ENCODE peak calls at places on chromosome 13, in nine cellular contexts. P, D, U, L, Z, I, B, M and A are unnamed samples.

GRCh38 chr13:76043882-76044281 is 407.8 kb downstream of the LMO7 start:
- DNase-seq in L (no peak), D (no peak), M (no peak), U (no peak), P (no peak), I (no peak), B (no peak), Z (no peak), A (no peak)

GRCh38 chr13:53001444-53001843 is 27.2 kb upstream of the OLFM4 start:
- DNase-seq in D (no peak), P (no peak), L (no peak), Z (no peak), U (no peak), I (no peak), M (no peak), B (no peak), A (no peak)

GRCh38 chr13:84641491-84641890 is 759.2 kb upstream of the SLITRK1 start:
- DNase-seq in D (no peak), P (no peak), U (no peak), Z (no peak), L (peak; percentile 32), B (no peak), I (no peak), M (no peak), A (no peak)

GRCh38 chr13:97629601-97630272 is 195.8 kb downstream of the RAP2A start:
- DNase-seq in B (no peak), U (no peak), M (no peak), D (no peak), P (no peak), I (no peak), L (no peak), Z (no peak), A (no peak)

GRCh38 chr13:97235549-97236206 is 13.5 kb downstream of the MBNL2 start:
- DNase-seq in I (no peak), M (no peak), U (no peak), P (peak; percentile 71), D (no peak), Z (no peak), L (no peak), B (no peak), A (no peak)

GRCh38 chr13:33367931-33368330 is 82.4 kb upstream of the STARD13 start:
- DNase-seq in L (no peak), B (no peak), U (no peak), Z (no peak), P (no peak), D (no peak), M (no peak), I (no peak), A (no peak)

GRCh38 chr13:72851678-72852014 is 69.7 kb downstream of the PIBF1 start:
- DNase-seq in M (no peak), B (no peak), D (no peak), I (no peak), L (no peak), U (no peak), Z (no peak), P (no peak), A (no peak)

GRCh38 chr13:99278199-99278598 is 20.0 kb upstream of the GPR18 start:
- DNase-seq in I (no peak), P (no peak), Z (no peak), U (no peak), M (no peak), B (no peak), D (no peak), L (no peak), A (no peak)

GRCh38 chr13:29763426-29764180 is 86.8 kb downstream of the UBL3 start:
- DNase-seq in D (no peak), L (no peak), Z (no peak), P (no peak), U (no peak), M (no peak), I (no peak), B (no peak), A (no peak)

GRCh38 chr13:108929532-108929931 is 300.1 kb downstream of the MYO16 start:
- DNase-seq in Z (no peak), P (no peak), I (no peak), L (no peak), M (no peak), D (no peak), U (no peak), B (no peak), A (no peak)

GRCh38 chr13:29581666-29582065 is 13.8 kb downstream of the SLC7A1 start:
- DNase-seq in B (no peak), Z (no peak), L (no peak), M (peak; percentile 5), U (no peak), I (no peak), D (no peak), P (no peak), A (no peak)

GRCh38 chr13:81184556-81185265 is 843.8 kb upstream of the SPRY2 start:
- DNase-seq in L (no peak), U (no peak), B (no peak), M (no peak), D (no peak), P (no peak), Z (no peak), I (no peak), A (no peak)

GRCh38 chr13:94703271-94703670 is 9.1 kb downstream of the SOX21 start:
- DNase-seq in P (no peak), U (no peak), Z (no peak), D (no peak), L (no peak), B (no peak), M (no peak), I (no peak), A (no peak)
- H3K9me3 ChIP-seq in P (no peaks in the 10 kb centered on the region), U (no peaks in the 10 kb centered on the region), Z (no peaks in the 10 kb centered on the region), D (no peaks in the 10 kb centered on the region), L (no peaks in the 10 kb centered on the region), B (no peaks in the 10 kb centered on the region), M (no peaks in the 10 kb centered on the region), I (no peaks in the 10 kb centered on the region), A (no peaks in the 10 kb centered on the region)

DNA sequence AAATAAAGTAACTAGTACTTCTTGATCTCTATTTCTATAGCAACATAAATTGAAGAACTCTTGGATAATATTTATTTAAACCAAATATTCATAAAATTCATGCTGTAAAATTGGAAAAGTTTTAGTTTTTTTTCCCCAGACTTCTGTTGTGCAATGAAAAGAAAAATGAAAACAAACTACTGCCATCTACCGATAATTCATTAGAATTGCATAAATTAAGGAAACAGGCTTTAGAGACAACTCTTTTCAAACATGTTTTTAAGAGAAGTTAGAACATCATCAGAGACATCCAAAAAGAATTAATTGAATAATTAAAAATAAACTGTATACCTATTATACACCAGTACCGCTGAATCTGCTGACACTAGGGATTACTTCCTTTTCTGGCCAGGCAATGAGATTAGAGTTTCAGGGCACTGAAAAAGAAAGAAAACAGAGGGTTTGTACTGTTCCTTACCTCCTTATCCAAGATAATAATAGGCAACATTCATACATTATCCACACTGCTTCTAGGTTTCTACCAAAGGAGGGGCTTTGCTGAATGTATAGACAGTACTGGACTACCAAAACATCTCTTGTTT is 4.9 kb downstream of the CCDC122 start:
- DNase-seq in B (no peak), I (no peak), M (no peak), L (no peak), P (no peak), Z (no peak), D (no peak), U (no peak), A (no peak)
- TF ChIP-seq CTCF in B (peak; percentile 89), I (peak; percentile 35), M (peak; percentile 38), L (peak; percentile 46), P (peak; percentile 76), Z (peak; percentile 42), D (peak; percentile 50), U (peak; percentile 32), A (peak; percentile 50)

GRCh38 chr13:113811081-113811928 is 52.3 kb downstream of the TMEM255B start:
- DNase-seq in L (no peak), U (peak; percentile 61), P (no peak), M (no peak), I (no peak), Z (no peak), B (no peak), D (no peak), A (no peak)

GRCh38 chr13:113808058-113808834 is 49.2 kb downstream of the TMEM255B start:
- DNase-seq in L (no peak), B (no peak), D (no peak), I (no peak), P (no peak), M (no peak), U (no peak), Z (no peak), A (no peak)

GRCh38 chr13:113809934-113810333 is 50.9 kb downstream of the TMEM255B start:
- DNase-seq in M (no peak), D (no peak), I (no peak), L (no peak), B (no peak), P (no peak), Z (no peak), U (no peak), A (no peak)

GRCh38 chr13:113812140-113813036 is 51.5 kb downstream of the GAS6 start:
- DNase-seq in Z (no peak), L (no peak), D (no peak), M (no peak), P (no peak), I (no peak), B (no peak), U (no peak), A (no peak)

DNA sequence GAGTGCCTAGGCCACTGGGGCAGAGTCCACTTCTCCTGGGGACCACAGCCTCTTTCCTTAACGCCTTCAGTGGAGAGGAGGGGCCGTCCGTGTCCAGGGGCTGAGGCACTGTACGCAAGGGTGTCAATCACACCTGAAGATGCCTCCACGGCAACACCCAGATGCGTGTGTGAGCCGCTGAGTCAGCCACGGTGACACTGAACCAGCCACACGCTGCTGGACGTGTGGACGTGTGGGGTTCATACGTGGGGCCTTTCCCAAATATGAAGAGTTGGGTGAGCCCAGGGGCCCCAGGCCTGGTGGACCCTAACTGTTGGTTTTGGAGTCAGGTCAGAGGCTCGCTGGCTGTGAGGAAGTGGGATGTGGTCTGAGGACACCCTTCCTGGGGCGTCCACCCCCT is 51.6 kb downstream of the TMEM255B start:
- DNase-seq in I (no peak), U (peak; percentile 64), M (no peak), P (no peak), D (no peak), L (no peak), Z (no peak), B (no peak), A (no peak)
- H3K9me3 ChIP-seq in I (no peaks in the 10 kb centered on the region), U (no peaks in the 10 kb centered on the region), M (peaks cover 4% of the 10 kb centered on the region), P (no peaks in the 10 kb centered on the region), D (peaks cover 4% of the 10 kb centered on the region), L (peaks cover 9% of the 10 kb centered on the region), Z (no peaks in the 10 kb centered on the region), B (peaks cover 17% of the 10 kb centered on the region), A (peaks cover 10% of the 10 kb centered on the region)

GRCh38 chr13:95146486-95146885 is 154.8 kb downstream of the ABCC4 start:
- DNase-seq in U (no peak), Z (no peak), D (no peak), I (no peak), M (no peak), P (no peak), L (no peak), B (no peak), A (no peak)

GRCh38 chr13:95150555-95150954 is 150.7 kb downstream of the ABCC4 start:
- DNase-seq in D (no peak), L (no peak), P (no peak), M (no peak), Z (no peak), I (no peak), B (no peak), U (no peak), A (no peak)

GRCh38 chr13:95140502-95140901 is 160.7 kb downstream of the ABCC4 start:
- DNase-seq in B (no peak), D (no peak), Z (no peak), I (no peak), U (no peak), M (no peak), L (no peak), P (no peak), A (no peak)

GRCh38 chr13:95145587-95145986 is 155.7 kb downstream of the ABCC4 start:
- DNase-seq in D (no peak), P (no peak), I (no peak), U (no peak), L (no peak), Z (no peak), B (no peak), M (no peak), A (no peak)
- TF ChIP-seq CTCF in D (no peak), P (no peak), I (no peak), U (no peak), L (no peak), Z (no peak), B (no peak), M (no peak), A (no peak)